ENCODE peak calls at places on chromosomes 7 and 10, in nine cellular contexts. T is EL; M is WTC11; I is stimulated activated CD4-positive, alpha-beta T cell treated with anti-CD3 and anti-CD28 coated beads, Interleukin-1b, Interleukin-23, amount 100 ng/mL, for 1 hour; Q is GM20000; G is BJ; U is CD4-positive, alpha-beta T cell; C is NB4; R is activated T-cell treated with anti-CD3 and anti-CD28 coated beads, Interleukin-2, amount 50 U/mL, for 1 hour. Z is an unnamed sample.

GRCh38 chr10:127046975-127047877 is 142.0 kb downstream of the DOCK1 start:
- DNase-seq in T (peak), M (no peak), I (no peak), Q (no peak), G (no peak), U (no peak), C (no peak), R (no peak), Z (no peak)

GRCh38 chr7:101245147-101245668 is 327 bp upstream of the FIS1 start:
- DNase-seq in T (no peak), M (no peak), I (no peak), Q (peak), G (no peak), U (no peak), C (no peak), R (no peak), Z (no peak)

GRCh38 chr10:48463318-48464003 is 141.4 kb downstream of the ARHGAP22 start:
- DNase-seq in T (no peak), M (no peak), I (no peak), Q (no peak), G (no peak), U (peak), C (no peak), R (no peak), Z (peak)

GRCh38 chr10:33524966-33525365 is 190.5 kb upstream of the NRP1 start:
- DNase-seq in T (no peak), M (no peak), I (no peak), Q (no peak), G (no peak), U (no peak), C (no peak), R (no peak), Z (no peak)

GRCh38 chr10:96577037-96577436 is 9.8 kb downstream of the TM9SF3 start:
- DNase-seq in T (no peak), M (no peak), I (no peak), Q (no peak), G (no peak), U (no peak), C (no peak), R (no peak), Z (no peak)

GRCh38 chr7:137847418-137848050 is 760 bp upstream of the DGKI start:
- DNase-seq in T (no peak), M (peak), I (no peak), Q (peak), G (no peak), U (no peak), C (no peak), R (no peak), Z (peak)

GRCh38 chr7:105680505-105681187 is 99.4 kb upstream of the EFCAB10 start:
- DNase-seq in T (no peak), M (no peak), I (no peak), Q (no peak), G (no peak), U (no peak), C (no peak), R (no peak), Z (no peak)

GRCh38 chr7:5625938-5626337 is 155.5 kb downstream of the RNF216 start:
- DNase-seq in T (peak), M (no peak), I (no peak), Q (no peak), G (peak), U (no peak), C (peak), R (no peak), Z (no peak)

GRCh38 chr7:100626530-100627237 is 14.3 kb downstream of the MOSPD3 start:
- DNase-seq in T (peak), M (peak), I (peak), Q (peak), G (peak), U (peak), C (peak), R (peak), Z (peak)

GRCh38 chr10:78817804-78818203 is 251.0 kb upstream of the ZMIZ1 start:
- DNase-seq in T (no peak), M (no peak), I (no peak), Q (no peak), G (no peak), U (no peak), C (no peak), R (no peak), Z (no peak)

GRCh38 chr10:34698979-34699378 is 116.1 kb downstream of the PARD3 start:
- DNase-seq in T (peak), M (no peak), I (no peak), Q (no peak), G (no peak), U (no peak), C (no peak), R (no peak), Z (no peak)

GRCh38 chr10:47047127-47047504 is 135.9 kb downstream of the PTPN20 start:
- DNase-seq in T (no peak), M (peak), I (no peak), Q (no peak), G (no peak), U (peak), C (no peak), R (no peak), Z (no peak)

GRCh38 chr10:121764241-121764942 is 163.4 kb downstream of the ATE1 start:
- DNase-seq in T (no peak), M (no peak), I (no peak), Q (no peak), G (no peak), U (no peak), C (no peak), R (no peak), Z (no peak)

GRCh38 chr10:88463811-88464210 is 119.3 kb downstream of the RNLS start:
- DNase-seq in T (no peak), M (no peak), I (no peak), Q (no peak), G (no peak), U (no peak), C (no peak), R (no peak), Z (no peak)

GRCh38 chr7:151175047-151175792 is 7.7 kb upstream of the GBX1 start:
- DNase-seq in T (no peak), M (no peak), I (no peak), Q (no peak), G (no peak), U (no peak), C (no peak), R (no peak), Z (no peak)

GRCh38 chr7:135716677-135717238 is 11.2 kb downstream of the SLC13A4 start:
- DNase-seq in T (peak), M (no peak), I (no peak), Q (no peak), G (peak), U (no peak), C (no peak), R (no peak), Z (no peak)

GRCh38 chr7:117019287-117019686 is 66.0 kb downstream of the ST7 start:
- DNase-seq in T (no peak), M (no peak), I (no peak), Q (no peak), G (no peak), U (no peak), C (no peak), R (no peak), Z (no peak)

GRCh38 chr7:78047800-78048199 is 249.2 kb downstream of the PHTF2 start:
- DNase-seq in T (no peak), M (no peak), I (no peak), Q (no peak), G (no peak), U (no peak), C (no peak), R (no peak), Z (no peak)

GRCh38 chr7:33495207-33495606 is 365.8 kb downstream of the BBS9 start:
- DNase-seq in T (peak), M (no peak), I (no peak), Q (no peak), G (peak), U (no peak), C (no peak), R (no peak), Z (no peak)

GRCh38 chr7:123747620-123748141 is 1.1 kb downstream of the WASL start:
- DNase-seq in T (peak), M (peak), I (no peak), Q (peak), G (no peak), U (no peak), C (peak), R (peak), Z (peak)

GRCh38 chr10:32318476-32318896 is 28.5 kb downstream of the EPC1 start:
- DNase-seq in T (peak), M (no peak), I (no peak), Q (peak), G (no peak), U (no peak), C (peak), R (no peak), Z (no peak)

GRCh38 chr7:122136639-122137253 is 7.3 kb downstream of the AASS start:
- DNase-seq in T (peak), M (no peak), I (no peak), Q (no peak), G (no peak), U (no peak), C (no peak), R (no peak), Z (no peak)

GRCh38 chr7:11185179-11185578 is 211.5 kb downstream of the PHF14 start:
- DNase-seq in T (no peak), M (no peak), I (no peak), Q (no peak), G (no peak), U (no peak), C (no peak), R (no peak), Z (no peak)

GRCh38 chr10:6204063-6204340 is 1.3 kb downstream of the PFKFB3 start:
- DNase-seq in T (peak), M (peak), I (no peak), Q (peak), G (no peak), U (peak), C (peak), R (peak), Z (peak)

GRCh38 chr10:88848499-88848898 is 3.1 kb downstream of the ANKRD22 start:
- DNase-seq in T (peak), M (no peak), I (no peak), Q (no peak), G (peak), U (no peak), C (peak), R (no peak), Z (no peak)

GRCh38 chr10:110852255-110852896 is 19.4 kb upstream of the PDCD4 start:
- DNase-seq in T (peak), M (no peak), I (no peak), Q (no peak), G (no peak), U (no peak), C (no peak), R (no peak), Z (no peak)

GRCh38 chr10:119209736-119210355 is 2.5 kb downstream of the GRK5 start:
- DNase-seq in T (no peak), M (no peak), I (no peak), Q (no peak), G (no peak), U (no peak), C (no peak), R (no peak), Z (no peak)

GRCh38 chr7:151016942-151017341 is 7.4 kb downstream of the ATG9B start:
- DNase-seq in T (no peak), M (no peak), I (no peak), Q (no peak), G (no peak), U (no peak), C (no peak), R (no peak), Z (no peak)

GRCh38 chr7:69654849-69655707 is 56.8 kb downstream of the AUTS2 start:
- DNase-seq in T (no peak), M (no peak), I (no peak), Q (no peak), G (no peak), U (no peak), C (peak), R (no peak), Z (no peak)

GRCh38 chr10:99983280-99983988 is 26.3 kb downstream of the DNMBP start:
- DNase-seq in T (peak), M (no peak), I (no peak), Q (no peak), G (no peak), U (no peak), C (no peak), R (no peak), Z (no peak)

GRCh38 chr7:4871930-4872675 is 10.3 kb upstream of the PAPOLB start:
- DNase-seq in T (no peak), M (no peak), I (no peak), Q (no peak), G (no peak), U (no peak), C (no peak), R (no peak), Z (no peak)

GRCh38 chr10:128393546-128393945 is 267.3 kb upstream of the MKI67 start:
- DNase-seq in T (no peak), M (no peak), I (no peak), Q (no peak), G (no peak), U (no peak), C (no peak), R (no peak), Z (no peak)

GRCh38 chr7:155356323-155357105 is 58.8 kb downstream of the INSIG1 start:
- DNase-seq in T (no peak), M (peak), I (no peak), Q (no peak), G (no peak), U (peak), C (peak), R (no peak), Z (peak)

GRCh38 chr7:28328822-28329615 is 83.3 kb upstream of the CREB5 start:
- DNase-seq in T (no peak), M (no peak), I (no peak), Q (no peak), G (no peak), U (no peak), C (no peak), R (no peak), Z (no peak)

GRCh38 chr10:12214763-12215218 is 18.8 kb downstream of the CDC123 start:
- DNase-seq in T (peak), M (no peak), I (no peak), Q (peak), G (no peak), U (no peak), C (peak), R (no peak), Z (peak)

GRCh38 chr10:124053971-124054370 is 39.4 kb downstream of the CHST15 start:
- DNase-seq in T (peak), M (no peak), I (no peak), Q (no peak), G (no peak), U (no peak), C (no peak), R (no peak), Z (no peak)

GRCh38 chr10:128926693-128927092 is 540.3 kb upstream of the MGMT start:
- DNase-seq in T (no peak), M (no peak), I (no peak), Q (no peak), G (no peak), U (no peak), C (no peak), R (no peak), Z (no peak)

GRCh38 chr7:2032876-2033407 is 199.8 kb downstream of the MAD1L1 start:
- DNase-seq in T (no peak), M (peak), I (no peak), Q (no peak), G (no peak), U (no peak), C (no peak), R (no peak), Z (no peak)